ENCODE peak calls at places on chromosomes 5 and 9, in seven cellular contexts. O is amniotic stem cell; S is dorsolateral prefrontal cortex; Q is CD8-positive, alpha-beta T cell; K is hepatic stellate cell; H is left lobe of liver; P is naive B cell. T is an unnamed sample.
A peak's percentile ranks its signal among the peaks of the same experiment; 100 is the strongest.

GRCh38 chr5:132052520-132052919 is 7.9 kb upstream of the IL3 start:
- DNase-seq in P (no peak), K (no peak), O (no peak), Q (no peak), H (peak; percentile 33), S (no peak), T (no peak)

GRCh38 chr9:135816179-135816970 is 91.0 kb downstream of the CAMSAP1 start:
- DNase-seq in H (no peak), P (no peak), O (no peak), K (no peak), S (no peak), Q (no peak), T (no peak)

GRCh38 chr9:112819635-112820496 is 69.3 kb downstream of the SNX30 start:
- DNase-seq in H (no peak), O (peak; percentile 24), S (peak; percentile 75), Q (no peak), K (peak; percentile 69), P (peak; percentile 31), T (peak; percentile 76)

GRCh38 chr5:109192543-109193281 is 217.1 kb downstream of the PJA2 start:
- DNase-seq in Q (no peak), H (no peak), P (no peak), S (no peak), K (no peak), O (no peak), T (no peak)

GRCh38 chr5:135398160-135398854 is 724 bp downstream of the MACROH2A1 start:
- DNase-seq in P (peak; percentile 32), Q (no peak), H (peak; percentile 52), S (peak; percentile 16), O (no peak), K (no peak), T (no peak)

GRCh38 chr5:137888875-137889759 is at the start of gene PKD2L2:
- DNase-seq in H (peak; percentile 60), Q (peak; percentile 62), S (peak; percentile 87), P (peak; percentile 85), O (no peak), K (no peak), T (peak; percentile 66)

GRCh38 chr5:2879701-2880100 is 128.2 kb upstream of the IRX2 start:
- DNase-seq in Q (no peak), H (no peak), O (no peak), S (no peak), P (no peak), K (no peak), T (no peak)

GRCh38 chr5:3299441-3299840 is 296.2 kb upstream of the IRX1 start:
- DNase-seq in O (no peak), H (no peak), S (no peak), Q (no peak), P (no peak), K (no peak), T (no peak)

GRCh38 chr5:14036514-14036913 is 92.0 kb upstream of the DNAH5 start:
- DNase-seq in H (no peak), Q (no peak), S (no peak), K (no peak), P (no peak), O (no peak), T (no peak)

GRCh38 chr9:86732514-86732913 is 214.8 kb downstream of the GAS1 start:
- DNase-seq in O (peak; percentile 43), S (no peak), K (no peak), H (no peak), P (no peak), Q (no peak), T (no peak)

GRCh38 chr9:136403915-136404800 is 4.2 kb upstream of the SNAPC4 start:
- DNase-seq in S (no peak), Q (no peak), O (no peak), H (no peak), P (no peak), K (no peak), T (no peak)

GRCh38 chr9:115158666-115159481 is 40.9 kb upstream of the TNC start:
- DNase-seq in S (no peak), Q (no peak), H (no peak), O (no peak), P (no peak), K (no peak), T (no peak)

GRCh38 chr9:1083325-1083913 is 33.3 kb downstream of the DMRT2 start:
- DNase-seq in K (no peak), S (peak; percentile 10), O (no peak), P (no peak), Q (no peak), H (no peak), T (peak; percentile 80)

GRCh38 chr5:119288364-119289047 is 67.3 kb upstream of the TNFAIP8 start:
- DNase-seq in K (no peak), P (no peak), O (no peak), Q (no peak), H (no peak), S (no peak), T (no peak)

GRCh38 chr9:121281614-121282291 is 13.8 kb downstream of the GSN start:
- DNase-seq in Q (no peak), O (no peak), P (no peak), S (no peak), K (peak; percentile 24), H (peak; percentile 59), T (peak; percentile 55)

GRCh38 chr9:81777514-81777913 is 88.2 kb upstream of the TLE1 start:
- DNase-seq in S (no peak), Q (no peak), K (no peak), H (no peak), P (no peak), O (no peak), T (peak; percentile 8)

GRCh38 chr5:78544531-78545200 is 103.9 kb downstream of the LHFPL2 start:
- DNase-seq in S (no peak), H (no peak), K (no peak), Q (no peak), O (no peak), P (no peak), T (no peak)

GRCh38 chr5:180816608-180817534 is 14.3 kb upstream of the MGAT1 start:
- DNase-seq in S (no peak), H (peak; percentile 49), Q (no peak), K (no peak), P (no peak), O (no peak), T (no peak)

GRCh38 chr9:124180557-124180956 is 77.2 kb upstream of the NEK6 start:
- DNase-seq in K (no peak), Q (no peak), S (peak; percentile 17), H (no peak), O (no peak), P (no peak), T (peak; percentile 61)

GRCh38 chr9:100074093-100074492 is 24.7 kb downstream of the ERP44 start:
- DNase-seq in P (no peak), H (no peak), K (no peak), Q (no peak), S (no peak), O (no peak), T (peak; percentile 40)

GRCh38 chr5:60842859-60843692 is 993 bp downstream of the ELOVL7 start:
- DNase-seq in Q (no peak), K (peak; percentile 13), H (no peak), O (no peak), S (peak; percentile 37), P (no peak), T (peak; percentile 37)

GRCh38 chr5:439636-440035 is 3.3 kb upstream of the EXOC3 start:
- DNase-seq in Q (no peak), O (no peak), S (no peak), K (no peak), H (no peak), P (no peak), T (no peak)

GRCh38 chr5:96788112-96788749 is 19.5 kb downstream of the ERAP1 start:
- DNase-seq in O (no peak), P (no peak), H (no peak), S (no peak), K (no peak), Q (no peak), T (no peak)

GRCh38 chr5:138905541-138905940 is 30.4 kb upstream of the LRRTM2 start:
- DNase-seq in O (no peak), H (no peak), P (no peak), S (no peak), Q (no peak), K (peak; percentile 36), T (no peak)

GRCh38 chr9:113614843-113615648 is 151.5 kb downstream of the RGS3 start:
- DNase-seq in O (peak; percentile 40), K (peak; percentile 59), Q (no peak), H (peak; percentile 80), P (peak; percentile 50), S (no peak), T (no peak)

GRCh38 chr5:150175536-150175935 is 9.0 kb downstream of the CDX1 start:
- DNase-seq in K (no peak), S (no peak), H (no peak), P (no peak), O (no peak), Q (no peak), T (no peak)

GRCh38 chr9:83981126-83981871 is 694 bp downstream of the RMI1 start:
- DNase-seq in P (no peak), Q (no peak), K (peak; percentile 28), H (no peak), O (no peak), S (peak; percentile 37), T (peak; percentile 47)

GRCh38 chr5:17184596-17184995 is 32.8 kb upstream of the BASP1 start:
- DNase-seq in H (no peak), S (no peak), K (no peak), P (no peak), Q (no peak), O (no peak), T (no peak)

GRCh38 chr9:80552931-80553330 is 981.2 kb downstream of the TLE4 start:
- DNase-seq in Q (no peak), K (peak; percentile 0), S (no peak), P (no peak), H (peak; percentile 78), O (no peak), T (no peak)

GRCh38 chr9:89359018-89359417 is 40.7 kb downstream of the SECISBP2 start:
- DNase-seq in H (peak; percentile 30), P (no peak), Q (no peak), K (no peak), S (peak; percentile 64), O (no peak), T (peak; percentile 52)

GRCh38 chr9:124467410-124468060 is 17.3 kb downstream of the ADGRD2 start:
- DNase-seq in K (no peak), S (no peak), H (no peak), Q (no peak), P (no peak), O (no peak), T (no peak)